ENCODE peak calls at places on chromosomes 4 and X, in nine cellular contexts. One of them, this sample, is unnamed.

GRCh38 chr4:173317003-173317402 is 17.2 kb downstream of the HMGB2 start:
- DNase-seq in cardiac muscle cell: peak
- DNase-seq in H7: peak
- DNase-seq in endothelial cell: peak
- DNase-seq in LHCN-M2: no peak
- DNase-seq in NCI-H345: no peak
- DNase-seq in NCI-H446: no peak
- DNase-seq in body of pancreas: no peak
- DNase-seq in stimulated activated CD4-positive, alpha-beta T cell treated with anti-CD3 and anti-CD28 coated beads, TNF-alpha, amount 100 ng/mL, for 24 hours: no peak
- DNase-seq in this sample: no peak

GRCh38 chrX:12978205-12979010 is 3.5 kb downstream of the TMSB4X start:
- DNase-seq in cardiac muscle cell: no peak
- DNase-seq in H7: peak
- DNase-seq in endothelial cell: no peak
- DNase-seq in LHCN-M2: peak
- DNase-seq in NCI-H345: no peak
- DNase-seq in NCI-H446: no peak
- DNase-seq in body of pancreas: peak
- DNase-seq in stimulated activated CD4-positive, alpha-beta T cell treated with anti-CD3 and anti-CD28 coated beads, TNF-alpha, amount 100 ng/mL, for 24 hours: peak
- DNase-seq in this sample: peak

GRCh38 chrX:108261541-108262218 is 170.1 kb downstream of the ATG4A start:
- DNase-seq in cardiac muscle cell: no peak
- DNase-seq in H7: no peak
- DNase-seq in endothelial cell: no peak
- DNase-seq in LHCN-M2: peak
- DNase-seq in NCI-H345: no peak
- DNase-seq in NCI-H446: no peak
- DNase-seq in body of pancreas: no peak
- DNase-seq in stimulated activated CD4-positive, alpha-beta T cell treated with anti-CD3 and anti-CD28 coated beads, TNF-alpha, amount 100 ng/mL, for 24 hours: no peak
- DNase-seq in this sample: no peak

GRCh38 chr4:26088433-26088928 is 174.5 kb downstream of the SMIM20 start:
- DNase-seq in cardiac muscle cell: no peak
- DNase-seq in H7: no peak
- DNase-seq in endothelial cell: no peak
- DNase-seq in LHCN-M2: peak
- DNase-seq in NCI-H345: no peak
- DNase-seq in NCI-H446: no peak
- DNase-seq in body of pancreas: peak
- DNase-seq in stimulated activated CD4-positive, alpha-beta T cell treated with anti-CD3 and anti-CD28 coated beads, TNF-alpha, amount 100 ng/mL, for 24 hours: peak
- DNase-seq in this sample: no peak

GRCh38 chr4:2457481-2458295 is 11.2 kb upstream of the RNF4 start:
- DNase-seq in cardiac muscle cell: no peak
- DNase-seq in H7: peak
- DNase-seq in endothelial cell: no peak
- DNase-seq in LHCN-M2: no peak
- DNase-seq in NCI-H345: no peak
- DNase-seq in NCI-H446: no peak
- DNase-seq in body of pancreas: peak
- DNase-seq in stimulated activated CD4-positive, alpha-beta T cell treated with anti-CD3 and anti-CD28 coated beads, TNF-alpha, amount 100 ng/mL, for 24 hours: no peak
- DNase-seq in this sample: no peak

GRCh38 chrX:19625612-19626011 is 110.3 kb upstream of the MAP3K15 start:
- DNase-seq in cardiac muscle cell: no peak
- DNase-seq in H7: no peak
- DNase-seq in endothelial cell: no peak
- DNase-seq in LHCN-M2: no peak
- DNase-seq in NCI-H345: no peak
- DNase-seq in NCI-H446: no peak
- DNase-seq in body of pancreas: no peak
- DNase-seq in stimulated activated CD4-positive, alpha-beta T cell treated with anti-CD3 and anti-CD28 coated beads, TNF-alpha, amount 100 ng/mL, for 24 hours: peak
- DNase-seq in this sample: peak

GRCh38 chr4:100170986-100171385 is 19.3 kb downstream of the DDIT4L start:
- DNase-seq in cardiac muscle cell: no peak
- DNase-seq in H7: no peak
- DNase-seq in endothelial cell: no peak
- DNase-seq in LHCN-M2: no peak
- DNase-seq in NCI-H345: no peak
- DNase-seq in NCI-H446: no peak
- DNase-seq in body of pancreas: no peak
- DNase-seq in stimulated activated CD4-positive, alpha-beta T cell treated with anti-CD3 and anti-CD28 coated beads, TNF-alpha, amount 100 ng/mL, for 24 hours: no peak
- DNase-seq in this sample: no peak

GRCh38 chr4:154082760-154083530 is 294.1 kb upstream of the SFRP2 start:
- DNase-seq in cardiac muscle cell: peak
- DNase-seq in H7: peak
- DNase-seq in endothelial cell: peak
- DNase-seq in LHCN-M2: peak
- DNase-seq in NCI-H345: no peak
- DNase-seq in NCI-H446: no peak
- DNase-seq in body of pancreas: no peak
- DNase-seq in stimulated activated CD4-positive, alpha-beta T cell treated with anti-CD3 and anti-CD28 coated beads, TNF-alpha, amount 100 ng/mL, for 24 hours: no peak
- DNase-seq in this sample: no peak

GRCh38 chrX:20421275-20421674 is 154.6 kb upstream of the RPS6KA3 start:
- DNase-seq in cardiac muscle cell: no peak
- DNase-seq in H7: no peak
- DNase-seq in endothelial cell: no peak
- DNase-seq in LHCN-M2: no peak
- DNase-seq in NCI-H345: no peak
- DNase-seq in NCI-H446: no peak
- DNase-seq in body of pancreas: no peak
- DNase-seq in stimulated activated CD4-positive, alpha-beta T cell treated with anti-CD3 and anti-CD28 coated beads, TNF-alpha, amount 100 ng/mL, for 24 hours: no peak
- DNase-seq in this sample: no peak

GRCh38 chr4:58543465-58543864 is 1433.3 kb upstream of the IGFBP7 start:
- DNase-seq in cardiac muscle cell: no peak
- DNase-seq in H7: no peak
- DNase-seq in endothelial cell: no peak
- DNase-seq in LHCN-M2: no peak
- DNase-seq in NCI-H345: no peak
- DNase-seq in NCI-H446: no peak
- DNase-seq in body of pancreas: no peak
- DNase-seq in stimulated activated CD4-positive, alpha-beta T cell treated with anti-CD3 and anti-CD28 coated beads, TNF-alpha, amount 100 ng/mL, for 24 hours: no peak
- DNase-seq in this sample: no peak